ENCODE peak calls at places on chromosomes 11 and 22, in six cellular contexts. M is colonic mucosa, T is Caco-2, N is spleen, B is A549, S is endodermal cell. W is an unnamed sample.

GRCh38 chr11:34050967-34051348 is 573 bp upstream of the CAPRIN1 start:
- DNase-seq in S (no peak), M (no peak), B (no peak), N (no peak), T (no peak), W (no peak)

GRCh38 chr11:48055292-48056132 is 75.2 kb downstream of the PTPRJ start:
- DNase-seq in N (no peak), T (no peak), B (no peak), S (no peak), M (peak; percentile 71), W (peak; percentile 66)

GRCh38 chr11:117621226-117621625 is 175.8 kb downstream of the DSCAML1 start:
- DNase-seq in M (peak; percentile 28), B (peak; percentile 20), N (no peak), S (no peak), T (no peak), W (peak; percentile 6)

GRCh38 chr22:42440728-42441127 is 8.5 kb upstream of the NFAM1 start:
- DNase-seq in B (no peak), T (no peak), S (no peak), N (no peak), M (no peak), W (no peak)

GRCh38 chr11:84089072-84090057 is 803.2 kb upstream of the CCDC90B start:
- DNase-seq in M (no peak), S (no peak), B (no peak), T (no peak), N (no peak), W (no peak)

GRCh38 chr11:70637186-70637800 is 239.0 kb downstream of the CTTN start:
- DNase-seq in S (no peak), B (no peak), N (no peak), T (no peak), M (no peak), W (no peak)

GRCh38 chr11:123560001-123560400 is 94.4 kb downstream of the SCN3B start:
- DNase-seq in N (no peak), B (no peak), M (no peak), S (no peak), T (no peak), W (no peak)

GRCh38 chr11:114166897-114167323 is 107.4 kb downstream of the ZBTB16 start:
- DNase-seq in S (no peak), T (no peak), N (no peak), M (no peak), B (no peak), W (peak; percentile 24)

GRCh38 chr11:60985991-60986915 is 14.8 kb downstream of the CD6 start:
- DNase-seq in T (peak; percentile 1), B (peak; percentile 13), M (peak; percentile 69), S (peak; percentile 31), N (peak; percentile 91), W (peak; percentile 69)

GRCh38 chr22:24105018-24105360 is 76.3 kb upstream of the SUSD2 start:
- DNase-seq in S (no peak), N (peak; percentile 4), M (no peak), B (no peak), T (no peak), W (no peak)

GRCh38 chr11:1017269-1018005 is 19.1 kb downstream of the MUC6 start:
- DNase-seq in S (no peak), M (no peak), T (no peak), B (no peak), N (no peak), W (no peak)

GRCh38 chr11:1521382-1522080 is 35.0 kb upstream of the MOB2 start:
- DNase-seq in S (no peak), T (no peak), N (peak; percentile 87), B (no peak), M (no peak), W (no peak)

GRCh38 chr11:66493124-66493523 is 12.9 kb downstream of the DPP3 start:
- DNase-seq in B (no peak), T (no peak), N (no peak), M (peak; percentile 44), S (no peak), W (no peak)

GRCh38 chr11:66488957-66489356 is 8.7 kb downstream of the DPP3 start:
- DNase-seq in M (no peak), T (no peak), N (no peak), B (no peak), S (no peak), W (no peak)

GRCh38 chr11:66489636-66490035 is 9.4 kb downstream of the DPP3 start:
- DNase-seq in M (no peak), N (no peak), T (no peak), S (no peak), B (no peak), W (no peak)

GRCh38 chr11:66492161-66492865 is 12.1 kb downstream of the DPP3 start:
- DNase-seq in B (no peak), S (no peak), M (no peak), T (no peak), N (no peak), W (no peak)

GRCh38 chr11:66491315-66491935 is 11.2 kb downstream of the DPP3 start:
- DNase-seq in B (no peak), S (peak; percentile 84), T (no peak), M (no peak), N (no peak), W (no peak)
- TF ChIP-seq CTCF in B (peak; percentile 11), S (peak; percentile 80), T (peak; percentile 92), M (no peak), N (no peak), W (peak; percentile 32)

DNA sequence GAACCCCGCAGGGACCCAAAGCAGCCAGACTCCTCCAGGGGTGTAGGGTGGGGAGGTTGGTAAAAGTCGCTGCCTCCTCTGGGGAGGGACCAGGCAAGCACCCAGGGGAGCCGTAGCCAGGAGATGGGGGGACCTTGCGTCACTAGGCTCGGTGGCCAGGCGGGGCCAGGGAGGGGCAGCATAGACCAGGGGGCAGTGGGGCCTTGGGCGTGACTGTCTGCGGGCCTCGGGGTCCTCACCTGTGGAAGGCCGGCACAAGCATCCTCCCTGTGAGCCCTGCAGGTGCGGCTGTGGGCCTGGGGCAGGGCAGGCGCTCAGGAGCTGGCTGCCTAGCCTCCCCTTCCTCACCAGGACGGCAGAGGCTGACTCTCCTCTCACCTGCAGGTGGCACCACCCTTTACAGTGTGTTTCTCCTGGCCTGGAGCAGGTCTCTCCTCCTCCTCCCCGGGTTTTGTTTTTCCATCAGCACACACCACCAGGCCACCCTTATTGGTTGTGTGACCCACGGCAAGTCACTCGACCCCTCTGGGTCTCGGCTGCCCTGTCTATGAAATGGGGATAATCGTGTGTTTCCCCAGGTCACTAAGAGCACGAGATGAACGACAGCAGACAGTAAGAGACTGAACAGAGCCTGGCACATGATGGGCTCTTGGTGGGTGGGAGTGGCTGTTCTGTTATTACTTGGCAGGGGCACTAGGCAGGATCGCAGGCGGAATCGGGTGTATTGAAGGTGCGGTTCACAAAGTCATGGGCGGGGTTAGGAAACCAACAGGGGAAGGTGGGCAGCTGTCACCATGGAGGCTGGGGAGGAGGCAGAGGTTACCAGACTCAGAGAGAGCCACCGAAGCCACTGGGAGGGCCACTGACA is 52.7 kb downstream of the FLRT1 start:
- DNase-seq in T (no peak), N (no peak), S (peak; percentile 89), M (no peak), B (peak; percentile 51), W (no peak)
- TF ChIP-seq CTCF in T (peak; percentile 57), N (no peak), S (peak; percentile 84), M (no peak), B (peak; percentile 46), W (peak; percentile 53)

DNA sequence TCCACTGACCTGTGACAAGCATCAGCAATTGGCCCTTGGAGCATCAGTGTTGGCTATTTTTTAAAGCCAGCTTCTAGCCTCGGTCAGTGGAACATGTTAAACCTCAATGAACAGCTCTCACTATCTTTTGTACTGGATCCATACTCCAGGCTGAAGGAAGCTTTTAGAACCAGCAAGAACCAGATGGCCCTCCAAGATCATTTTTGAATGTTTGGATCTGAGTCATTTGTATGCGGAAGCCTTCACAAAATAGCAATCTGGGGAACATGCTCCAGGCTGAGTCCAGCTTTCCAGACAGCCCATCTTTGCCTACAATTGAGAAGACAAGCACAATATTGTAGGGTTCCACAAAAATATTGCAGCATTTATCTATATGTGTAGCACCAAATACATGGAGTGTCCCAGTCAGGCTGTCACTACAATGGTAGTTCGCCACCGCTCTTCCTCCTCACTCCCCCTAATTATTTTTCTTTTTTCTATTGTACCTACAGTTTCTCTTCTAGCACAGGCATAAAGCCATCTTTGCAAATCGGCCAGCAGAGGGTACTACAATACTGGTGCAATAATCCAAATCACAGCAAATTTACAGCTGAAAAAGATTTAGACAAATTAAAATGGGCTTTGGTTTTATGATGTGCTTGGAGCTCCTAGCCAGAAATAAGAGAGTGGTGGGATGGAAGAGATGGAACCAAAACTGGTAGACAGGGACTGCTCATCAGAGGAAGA is 177.4 kb upstream of the BLID start:
- DNase-seq in N (no peak), M (no peak), S (no peak), B (no peak), T (no peak), W (no peak)
- TF ChIP-seq CTCF in N (no peak), M (no peak), S (peak; percentile 70), B (no peak), T (no peak), W (no peak)

DNA sequence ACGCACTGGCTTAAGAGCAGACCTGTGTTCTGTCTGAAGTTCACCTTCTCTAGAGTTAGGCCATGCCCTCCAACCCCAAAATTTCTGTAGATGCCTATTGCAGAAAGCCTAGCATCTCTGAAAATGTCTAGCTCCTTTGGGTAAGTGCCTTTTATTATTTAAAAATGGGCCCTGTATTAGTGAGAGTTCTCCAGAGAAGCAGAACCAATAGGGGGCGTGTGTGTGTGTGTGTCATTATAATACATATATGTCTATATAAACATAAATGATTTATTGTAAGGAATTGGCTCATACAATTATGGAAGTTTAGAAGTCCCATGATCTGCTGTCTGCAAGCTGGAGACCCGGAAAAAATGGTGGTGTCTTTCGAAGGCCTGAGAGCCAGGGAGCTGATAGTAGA is 144.7 kb downstream of the TTC17 start:
- DNase-seq in T (no peak), N (no peak), S (no peak), M (no peak), B (no peak), W (no peak)
- TF ChIP-seq CTCF in T (no peak), N (no peak), S (peak; percentile 34), M (no peak), B (no peak), W (no peak)

GRCh38 chr11:67267188-67268035 is 1.1 kb downstream of the GRK2 start:
- DNase-seq in B (no peak), N (peak; percentile 89), S (no peak), T (no peak), M (peak; percentile 83), W (peak; percentile 30)
- TF ChIP-seq CTCF in B (no peak), N (no peak), S (no peak), T (no peak), M (no peak), W (no peak)